ENCODE peak calls at places on chromosome 7, in eight cellular contexts. G is H1, B is IMR-90, J is GM23248, Z is spleen, S is Panc1, W is heart right ventricle, X is body of pancreas. Q is an unnamed sample.

GRCh38 chr7:158534598-158534997 is 53.0 kb downstream of the PTPRN2 start:
- DNase-seq in G (no peak), B (no peak), J (no peak), Z (no peak), S (no peak), W (no peak), X (no peak), Q (no peak)

GRCh38 chr7:49791089-49791741 is 17.8 kb downstream of the VWC2 start:
- DNase-seq in G (peak; percentile 43), B (no peak), J (no peak), Z (no peak), S (peak; percentile 15), W (peak; percentile 33), X (peak; percentile 22), Q (no peak)

GRCh38 chr7:16428672-16429071 is 7.3 kb upstream of the CRPPA start:
- DNase-seq in G (no peak), B (peak; percentile 84), J (peak; percentile 72), Z (no peak), S (no peak), W (no peak), X (no peak), Q (peak; percentile 73)

GRCh38 chr7:142365410-142365842 is 107.6 kb upstream of the PRSS58 start:
- DNase-seq in G (peak; percentile 80), B (no peak), J (no peak), Z (no peak), S (no peak), W (no peak), X (no peak), Q (no peak)

GRCh38 chr7:122132341-122132740 is 11.7 kb downstream of the AASS start:
- DNase-seq in G (no peak), B (peak; percentile 66), J (peak; percentile 77), Z (no peak), S (no peak), W (no peak), X (no peak), Q (no peak)

GRCh38 chr7:112419543-112420130 is 30.6 kb upstream of the IFRD1 start:
- DNase-seq in G (no peak), B (no peak), J (no peak), Z (no peak), S (no peak), W (no peak), X (no peak), Q (no peak)

GRCh38 chr7:159036916-159037605 is 107.6 kb downstream of the VIPR2 start:
- DNase-seq in G (no peak), B (no peak), J (no peak), Z (no peak), S (no peak), W (no peak), X (no peak), Q (no peak)

GRCh38 chr7:41984888-41985287 is 252.1 kb downstream of the GLI3 start:
- DNase-seq in G (no peak), B (peak; percentile 79), J (peak; percentile 76), Z (no peak), S (no peak), W (no peak), X (no peak), Q (no peak)

GRCh38 chr7:148447221-148447845 is 143.2 kb upstream of the C7orf33 start:
- DNase-seq in G (no peak), B (no peak), J (no peak), Z (no peak), S (no peak), W (no peak), X (no peak), Q (no peak)

GRCh38 chr7:65907501-65908198 is 34.8 kb downstream of the VKORC1L1 start:
- DNase-seq in G (peak; percentile 5), B (no peak), J (no peak), Z (no peak), S (no peak), W (no peak), X (no peak), Q (no peak)

DNA sequence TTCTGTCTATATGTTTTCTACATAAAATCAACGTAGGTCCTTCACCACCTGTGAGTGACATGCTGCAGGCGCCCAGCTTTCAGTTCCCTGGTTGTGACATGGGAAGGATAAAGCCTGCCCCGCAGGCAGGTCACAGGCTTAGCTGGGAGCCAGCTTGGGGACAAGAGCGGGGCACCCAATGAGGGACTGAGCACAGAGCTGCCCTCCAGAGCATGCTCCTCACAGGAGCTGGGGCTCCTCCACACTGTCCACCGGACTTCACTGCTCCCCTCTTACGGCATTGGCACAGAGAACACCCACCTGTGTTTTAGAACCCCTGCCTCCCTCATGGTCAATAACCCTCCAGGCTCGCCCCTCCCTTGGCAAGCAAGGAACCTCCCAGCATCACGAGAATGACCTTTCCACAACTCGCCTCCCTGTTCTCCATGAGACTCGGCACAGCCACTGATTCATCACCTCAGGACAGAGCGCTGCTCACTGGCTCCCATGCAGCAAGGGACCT is 187.1 kb downstream of the TNS3 start:
- DNase-seq in G (no peak), B (no peak), J (no peak), Z (no peak), S (no peak), W (no peak), X (peak; percentile 7), Q (no peak)
- H3K36me3 ChIP-seq in G (peaks cover 6% of the 10 kb centered on the region), B (peaks cover 58% of the 10 kb centered on the region), J (peaks cover 21% of the 10 kb centered on the region), Z (peaks cover 49% of the 10 kb centered on the region), S (peaks cover 65% of the 10 kb centered on the region), W (peaks cover 34% of the 10 kb centered on the region), X (peaks cover 31% of the 10 kb centered on the region), Q (no peaks in the 10 kb centered on the region)

DNA sequence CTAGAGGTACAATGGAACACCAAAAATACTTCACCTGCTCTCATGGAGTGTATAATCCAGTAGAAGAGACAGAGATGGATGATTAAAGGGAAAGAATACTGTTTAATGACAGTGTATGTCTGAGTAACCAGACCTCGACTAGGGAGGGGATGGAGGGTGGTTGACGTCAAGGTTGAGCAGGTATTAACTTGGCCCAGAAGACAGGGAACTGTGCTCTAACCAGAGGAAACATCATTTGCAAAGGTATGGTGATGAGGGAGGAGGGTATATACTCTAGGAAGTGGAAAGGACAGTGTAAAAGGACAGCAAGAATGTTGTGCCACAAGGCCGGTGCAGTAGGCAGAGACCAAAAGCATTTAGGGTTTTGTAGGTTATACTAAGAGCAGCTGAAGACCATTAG is 2.9 kb downstream of the MIOS start:
- DNase-seq in G (no peak), B (no peak), J (no peak), Z (no peak), S (no peak), W (no peak), X (no peak), Q (no peak)
- H3K27ac ChIP-seq in G (no peak overlapping the region), B (no peak overlapping the region), J (no peak overlapping the region), Z (peak overlapping the region; percentile 96), S (no peak overlapping the region), W (peak overlapping the region; percentile 97), X (peak overlapping the region; percentile 44), Q (no peak overlapping the region)

GRCh38 chr7:44398953-44399574 is 73.7 kb upstream of the CAMK2B start:
- DNase-seq in G (no peak), B (peak; percentile 59), J (no peak), Z (no peak), S (no peak), W (no peak), X (no peak), Q (no peak)
- H3K36me3 ChIP-seq in G (peaks cover 5% of the 10 kb centered on the region), B (peaks cover 18% of the 10 kb centered on the region), J (no peaks in the 10 kb centered on the region), Z (peaks cover 47% of the 10 kb centered on the region), S (no peaks in the 10 kb centered on the region), W (peaks cover 52% of the 10 kb centered on the region), X (peaks cover 13% of the 10 kb centered on the region), Q (no peaks in the 10 kb centered on the region)

DNA sequence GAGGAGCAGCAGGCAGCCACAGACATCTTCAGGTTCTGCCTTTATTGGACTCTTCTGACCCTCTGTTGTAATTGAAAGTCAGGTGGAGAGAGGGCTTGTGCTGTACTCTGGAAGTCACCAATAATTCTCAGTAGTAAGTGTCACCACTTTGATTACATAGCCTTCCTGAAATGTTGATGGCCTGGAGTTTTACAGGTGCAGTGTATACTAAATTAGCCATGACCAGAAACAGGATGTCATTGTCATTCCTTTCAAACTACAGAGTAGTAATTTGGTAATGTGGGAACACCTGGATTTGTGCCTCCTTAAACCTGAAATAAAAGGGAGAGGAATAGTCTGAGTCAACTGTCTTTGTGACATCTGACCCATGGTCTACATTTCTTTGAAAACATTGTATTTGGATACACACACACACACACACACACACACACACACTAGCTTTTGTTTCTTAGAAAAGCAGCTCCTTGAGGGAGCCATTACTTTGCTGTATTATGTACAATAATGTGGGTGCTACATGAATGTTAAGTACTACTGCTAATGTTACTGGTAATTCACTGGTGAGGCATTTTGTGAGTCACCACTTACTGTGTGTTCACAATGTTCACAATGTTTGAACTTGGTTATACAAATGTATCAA is 19.6 kb downstream of the ARL4A start:
- DNase-seq in G (no peak), B (peak; percentile 84), J (peak; percentile 71), Z (no peak), S (no peak), W (no peak), X (no peak), Q (peak; percentile 36)
- H3K27ac ChIP-seq in G (no peak overlapping the region), B (no peak overlapping the region), J (no peak overlapping the region), Z (no peak overlapping the region), S (no peak overlapping the region), W (no peak overlapping the region), X (no peak overlapping the region), Q (no peak overlapping the region)

DNA sequence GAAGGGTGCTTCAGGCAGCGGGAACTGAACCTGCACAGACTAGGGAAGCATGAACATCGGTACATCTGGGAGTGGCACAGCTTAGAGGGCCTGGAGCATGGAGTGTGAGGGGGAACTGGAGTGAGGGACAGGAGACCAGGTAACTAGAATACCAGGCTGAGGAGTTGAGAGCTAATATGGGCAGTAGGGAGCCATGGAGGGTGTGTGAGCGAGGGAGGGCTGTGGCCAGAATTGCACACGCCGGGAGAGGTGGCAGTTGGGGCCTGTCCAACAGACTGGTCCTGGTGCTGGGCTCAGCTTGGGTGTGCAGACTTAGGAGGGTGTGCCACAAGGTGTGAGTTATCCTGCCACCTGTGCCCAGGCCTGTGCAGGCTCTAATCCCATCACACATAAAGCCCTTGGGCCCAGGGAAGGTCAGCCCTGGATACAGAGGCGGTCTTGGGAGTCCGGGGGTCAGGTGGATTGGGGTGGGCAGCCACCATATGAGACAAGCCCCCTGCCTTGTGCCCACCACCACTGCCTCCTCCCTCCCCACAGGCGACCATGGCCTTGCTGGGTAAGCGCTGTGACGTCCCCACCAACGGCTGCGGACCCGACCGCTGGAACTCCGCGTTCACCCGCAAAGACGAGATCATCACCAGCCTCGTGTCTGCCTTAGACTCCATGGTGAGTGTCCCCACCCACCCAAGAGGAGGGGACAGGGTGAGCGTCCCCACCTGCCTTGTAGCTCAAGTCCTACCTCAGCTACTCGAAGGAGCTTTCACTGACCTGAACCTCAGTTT is 54.0 kb downstream of the GTF2IRD1 start:
- DNase-seq in G (no peak), B (no peak), J (no peak), Z (no peak), S (no peak), W (no peak), X (no peak), Q (no peak)
- H3K36me3 ChIP-seq in G (peaks cover 8% of the 10 kb centered on the region), B (peaks cover 15% of the 10 kb centered on the region), J (no peaks in the 10 kb centered on the region), Z (no peaks in the 10 kb centered on the region), S (no peaks in the 10 kb centered on the region), W (no peaks in the 10 kb centered on the region), X (no peaks in the 10 kb centered on the region), Q (peaks cover 3% of the 10 kb centered on the region)

GRCh38 chr7:151679868-151680534 is 160.3 kb upstream of the RHEB start:
- DNase-seq in G (no peak), B (no peak), J (no peak), Z (no peak), S (no peak), W (no peak), X (no peak), Q (no peak)
- H3K27ac ChIP-seq in G (no peak overlapping the region), B (no peak overlapping the region), J (no peak overlapping the region), Z (peak overlapping the region; percentile 59), S (no peak overlapping the region), W (no peak overlapping the region), X (no peak overlapping the region), Q (no peak overlapping the region)

Q was measured in cardiac muscle cell.